ENCODE peak calls at places on chromosomes 5 and 9, in five cellular contexts. P is endothelial cell, A is A673, L is HFFc6, C is adrenal gland. K is an unnamed sample.

GRCh38 chr9:79193506-79194223 is 378.1 kb upstream of the TLE4 start:
- DNase-seq in P (no peak), A (no peak), L (no peak), C (no peak), K (no peak)

GRCh38 chr5:39461007-39461682 is 36.4 kb upstream of the DAB2 start:
- DNase-seq in P (no peak), A (no peak), L (no peak), C (peak; percentile 33), K (no peak)

GRCh38 chr5:39001683-39002082 is 72.5 kb downstream of the RICTOR start:
- DNase-seq in P (no peak), A (no peak), L (no peak), C (no peak), K (no peak)

GRCh38 chr9:138082918-138083636 is 205.5 kb downstream of the CACNA1B start:
- DNase-seq in P (no peak), A (no peak), L (no peak), C (peak; percentile 6), K (no peak)

GRCh38 chr5:169856571-169856970 is 123.7 kb downstream of the INSYN2B start:
- DNase-seq in P (no peak), A (peak; percentile 9), L (peak; percentile 91), C (peak; percentile 16), K (no peak)

GRCh38 chr9:95689669-95690068 is 172.9 kb upstream of the PTCH1 start:
- DNase-seq in P (no peak), A (no peak), L (no peak), C (no peak), K (no peak)

GRCh38 chr5:86679949-86680348 is 62.2 kb downstream of the COX7C start:
- DNase-seq in P (no peak), A (no peak), L (no peak), C (no peak), K (no peak)

GRCh38 chr9:131919181-131919580 is 160.5 kb downstream of the MED27 start:
- DNase-seq in P (no peak), A (no peak), L (no peak), C (no peak), K (no peak)

GRCh38 chr9:19809422-19810269 is 20.8 kb upstream of the SLC24A2 start:
- DNase-seq in P (no peak), A (no peak), L (no peak), C (no peak), K (no peak)

GRCh38 chr5:103245773-103246172 is 12.8 kb upstream of the MACIR start:
- DNase-seq in P (no peak), A (no peak), L (no peak), C (no peak), K (no peak)

GRCh38 chr5:164052536-164053090 is 547.2 kb downstream of the MAT2B start:
- DNase-seq in P (no peak), A (no peak), L (no peak), C (no peak), K (no peak)

GRCh38 chr5:133749331-133749985 is 137.1 kb upstream of the FSTL4 start:
- DNase-seq in P (no peak), A (no peak), L (no peak), C (no peak), K (no peak)

GRCh38 chr5:128757560-128757959 is 207.7 kb upstream of the SLC27A6 start:
- DNase-seq in P (no peak), A (no peak), L (no peak), C (no peak), K (no peak)

GRCh38 chr5:36055984-36056383 is 10.7 kb downstream of the UGT3A2 start:
- DNase-seq in P (no peak), A (no peak), L (no peak), C (no peak), K (no peak)

DNA sequence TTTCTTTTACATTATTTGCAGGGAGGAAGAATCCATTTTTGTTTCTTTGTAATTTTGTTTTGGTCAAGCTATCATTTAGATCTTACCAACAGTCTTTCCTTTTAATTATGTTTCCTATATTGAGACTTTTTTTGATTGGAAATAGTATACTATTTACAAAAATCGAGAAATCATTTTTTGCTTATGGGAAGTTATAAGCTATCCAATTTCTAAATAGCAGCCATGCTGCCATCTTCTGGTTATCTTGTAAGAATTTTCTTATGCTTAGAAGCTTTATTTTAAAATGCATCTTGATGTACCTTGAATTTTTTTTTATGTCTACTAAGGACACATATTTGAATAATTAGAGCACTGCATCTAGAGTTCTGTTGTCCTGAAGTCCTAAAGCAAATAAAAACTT is 821.2 kb downstream of the PTPRD start:
- DNase-seq in P (no peak), A (peak; percentile 6), L (no peak), C (no peak), K (no peak)
- TF ChIP-seq CTCF in P (no peak), A (no peak), L (peak; percentile 26), C (no peak), K (no peak)

DNA sequence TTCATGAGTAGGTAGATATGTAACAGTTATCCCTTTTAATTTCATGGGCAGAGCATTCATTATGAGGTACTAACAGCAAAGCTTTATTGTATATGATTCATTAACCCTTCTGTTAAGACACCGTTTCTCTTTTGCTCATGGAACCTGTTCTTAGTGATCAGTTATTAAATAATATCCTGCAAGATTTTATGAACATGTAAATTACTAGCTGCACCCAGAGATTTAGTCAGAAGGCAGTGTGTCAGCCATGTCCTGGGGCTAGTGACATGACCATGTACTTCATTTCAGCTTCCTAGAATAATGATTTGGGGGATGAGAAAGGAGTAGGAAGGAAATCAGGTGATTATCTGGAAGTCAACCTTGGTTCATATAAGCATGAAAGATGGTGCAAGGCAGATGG is 7.0 kb downstream of the MAST4 start:
- DNase-seq in P (no peak), A (no peak), L (no peak), C (no peak), K (no peak)
- TF ChIP-seq CTCF in P (no peak), A (no peak), L (no peak), C (no peak), K (no peak)

DNA sequence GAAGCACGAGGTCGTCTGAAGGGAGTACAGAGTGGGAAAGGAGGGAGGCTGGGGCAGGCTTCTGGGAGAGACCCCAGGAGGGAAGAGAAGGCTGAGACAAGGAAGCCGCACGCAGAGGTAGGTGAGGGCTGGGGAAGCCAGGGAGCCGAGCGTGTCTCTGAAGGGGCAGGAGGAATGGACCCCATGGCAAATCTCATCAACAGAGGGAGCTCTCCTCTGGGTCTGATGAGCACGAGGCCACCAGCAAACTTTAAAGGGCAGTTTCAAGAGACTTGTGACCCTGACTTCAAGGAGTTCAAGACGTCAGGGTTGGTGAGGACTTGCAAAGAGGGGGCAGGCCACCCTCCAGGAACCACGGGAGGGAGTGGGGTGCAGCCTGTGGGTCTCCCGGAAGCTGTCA is 326.2 kb upstream of the IRX2 start:
- DNase-seq in P (no peak), A (no peak), L (no peak), C (no peak), K (no peak)
- TF ChIP-seq CTCF in P (no peak), A (no peak), L (no peak), C (no peak), K (no peak)

GRCh38 chr9:88013607-88014006 is 39.3 kb upstream of the CDK20 start:
- DNase-seq in P (no peak), A (no peak), L (no peak), C (no peak), K (no peak)

GRCh38 chr9:88006511-88007290 is 32.4 kb upstream of the CDK20 start:
- DNase-seq in P (no peak), A (no peak), L (no peak), C (no peak), K (no peak)

GRCh38 chr9:88013051-88013450 is 38.7 kb upstream of the CDK20 start:
- DNase-seq in P (no peak), A (no peak), L (no peak), C (no peak), K (no peak)

GRCh38 chr9:88007291-88007650 is 32.9 kb upstream of the CDK20 start:
- DNase-seq in P (no peak), A (no peak), L (no peak), C (no peak), K (peak; percentile 9)

GRCh38 chr9:88011005-88011766 is 36.9 kb upstream of the CDK20 start:
- DNase-seq in P (no peak), A (peak; percentile 49), L (peak; percentile 20), C (peak; percentile 69), K (no peak)
- TF ChIP-seq CTCF in P (peak; percentile 21), A (peak; percentile 44), L (peak; percentile 69), C (peak; percentile 24), K (no peak)

GRCh38 chr9:68847765-68848164 is 142.7 kb downstream of the PIP5K1B start:
- DNase-seq in P (no peak), A (no peak), L (no peak), C (no peak), K (no peak)

GRCh38 chr9:68844196-68844595 is 139.2 kb downstream of the PIP5K1B start:
- DNase-seq in P (no peak), A (no peak), L (no peak), C (no peak), K (no peak)

GRCh38 chr9:68843239-68843638 is 138.2 kb downstream of the PIP5K1B start:
- DNase-seq in P (no peak), A (no peak), L (no peak), C (no peak), K (no peak)

GRCh38 chr9:68842568-68842967 is 137.5 kb downstream of the PIP5K1B start:
- DNase-seq in P (no peak), A (no peak), L (no peak), C (no peak), K (no peak)

GRCh38 chr9:68844623-68845612 is 139.9 kb downstream of the PIP5K1B start:
- DNase-seq in P (peak; percentile 65), A (peak; percentile 33), L (no peak), C (no peak), K (peak; percentile 37)
- TF ChIP-seq CTCF in P (peak; percentile 52), A (peak; percentile 62), L (peak; percentile 74), C (peak; percentile 29), K (no peak)

GRCh38 chr5:179131321-179131835 is 71.2 kb downstream of the ZNF354C start:
- DNase-seq in P (no peak), A (no peak), L (no peak), C (no peak), K (no peak)

GRCh38 chr5:179132586-179133355 is 72.6 kb downstream of the ZNF354C start:
- DNase-seq in P (no peak), A (no peak), L (no peak), C (no peak), K (no peak)

GRCh38 chr5:179129607-179130071 is 69.5 kb downstream of the ZNF354C start:
- DNase-seq in P (no peak), A (no peak), L (no peak), C (no peak), K (no peak)

GRCh38 chr5:179130101-179130681 is 70.0 kb downstream of the ZNF354C start:
- DNase-seq in P (no peak), A (no peak), L (no peak), C (peak; percentile 5), K (no peak)

GRCh38 chr5:179131886-179132585 is 71.9 kb downstream of the ZNF354C start:
- DNase-seq in P (no peak), A (no peak), L (no peak), C (no peak), K (no peak)
- TF ChIP-seq CTCF in P (no peak), A (no peak), L (no peak), C (no peak), K (no peak)

GRCh38 chr9:129174724-129175514 is 3.1 kb downstream of the IER5L start:
- DNase-seq in P (peak; percentile 66), A (peak; percentile 85), L (peak; percentile 76), C (peak; percentile 89), K (peak; percentile 57)
- TF ChIP-seq CTCF in P (no peak), A (peak; percentile 37), L (no peak), C (peak; percentile 3), K (no peak)

GRCh38 chr5:44345871-44346270 is 43.3 kb downstream of the FGF10 start:
- DNase-seq in P (no peak), A (no peak), L (no peak), C (no peak), K (no peak)
- TF ChIP-seq CTCF in P (no peak), A (no peak), L (no peak), C (no peak), K (no peak)

K was measured in Calu3.